ENCODE peak calls at places on chromosomes 16 and 17, in four cellular contexts. W, A, X and Z are unnamed samples.
A peak's percentile ranks its signal among the peaks of the same experiment; 100 is the strongest.

GRCh38 chr16:67779256-67780014 is 26.9 kb downstream of the RANBP10 start:
- DNase-seq in A (no peak), W (peak; percentile 70), X (no peak), Z (peak; percentile 26)

GRCh38 chr16:5020551-5020950 is 13.2 kb downstream of the NAGPA start:
- DNase-seq in W (no peak), X (no peak), A (no peak), Z (no peak)

GRCh38 chr17:36888236-36888957 is 48.9 kb upstream of the LHX1 start:
- DNase-seq in X (peak; percentile 69), W (no peak), A (no peak), Z (no peak)

GRCh38 chr16:1919680-1919998 is 1.4 kb upstream of the HS3ST6 start:
- DNase-seq in W (no peak), A (no peak), X (no peak), Z (no peak)

GRCh38 chr17:73196500-73196899 is 3.6 kb downstream of the COG1 start:
- DNase-seq in X (no peak), W (no peak), A (no peak), Z (no peak)

GRCh38 chr17:17606416-17607000 is 15.0 kb upstream of the PEMT start:
- DNase-seq in X (peak; percentile 25), W (no peak), A (no peak), Z (no peak)

GRCh38 chr16:2194166-2194834 is 2.1 kb downstream of the CASKIN1 start:
- DNase-seq in W (peak; percentile 74), X (peak; percentile 41), A (no peak), Z (no peak)

GRCh38 chr16:17194190-17194780 is 276.5 kb downstream of the XYLT1 start:
- DNase-seq in X (no peak), W (no peak), A (peak; percentile 35), Z (no peak)

GRCh38 chr17:30278032-30278431 is 13.7 kb downstream of the BLMH start:
- DNase-seq in X (peak; percentile 67), W (no peak), A (no peak), Z (no peak)

GRCh38 chr17:70558821-70559220 is 389.5 kb downstream of the KCNJ2 start:
- DNase-seq in W (no peak), A (no peak), X (no peak), Z (no peak)

GRCh38 chr16:12319464-12320030 is 343.0 kb downstream of the SNX29 start:
- DNase-seq in X (peak; percentile 82), A (no peak), W (no peak), Z (no peak)

GRCh38 chr17:77345260-77345910 is 204.6 kb downstream of the SEC14L1 start:
- DNase-seq in X (no peak), A (no peak), W (no peak), Z (no peak)

GRCh38 chr16:57873218-57873617 is 70.9 kb upstream of the KIFC3 start:
- DNase-seq in X (peak; percentile 45), W (no peak), A (no peak), Z (no peak)

GRCh38 chr17:2435181-2435741 is 34.4 kb upstream of the MNT start:
- DNase-seq in A (no peak), X (no peak), W (no peak), Z (no peak)

GRCh38 chr17:77753246-77753645 is 205.3 kb upstream of the TNRC6C start:
- DNase-seq in X (no peak), W (no peak), A (no peak), Z (no peak)

GRCh38 chr16:85616608-85617311 is 3.6 kb downstream of the GSE1 start:
- DNase-seq in W (no peak), A (no peak), X (peak; percentile 51), Z (no peak)

GRCh38 chr17:69608808-69609494 is 194.5 kb downstream of the MAP2K6 start:
- DNase-seq in A (no peak), X (no peak), W (peak; percentile 44), Z (peak; percentile 69)

GRCh38 chr16:85789773-85790172 is 9.6 kb downstream of the EMC8 start:
- DNase-seq in W (no peak), X (no peak), A (no peak), Z (no peak)

GRCh38 chr17:73759324-73760185 is 115.3 kb upstream of the SDK2 start:
- DNase-seq in A (no peak), W (no peak), X (no peak), Z (no peak)

GRCh38 chr16:68936729-68937631 is 93.6 kb downstream of the TANGO6 start:
- DNase-seq in A (no peak), X (peak; percentile 26), W (peak; percentile 90), Z (peak; percentile 88)

GRCh38 chr17:74729866-74730265 is 7.2 kb upstream of the RAB37 start:
- DNase-seq in A (no peak), X (no peak), W (no peak), Z (no peak)

GRCh38 chr16:20806168-20807050 is at the start of the genes ERI2 and REXO5:
- DNase-seq in A (peak; percentile 52), X (peak; percentile 98), W (peak; percentile 90), Z (peak; percentile 53)

GRCh38 chr16:54462766-54463165 is 176.2 kb upstream of the IRX3 start:
- DNase-seq in X (no peak), W (no peak), A (no peak), Z (no peak)

GRCh38 chr17:20271016-20271610 is 196.2 kb downstream of the LGALS9B start:
- DNase-seq in A (no peak), W (no peak), X (no peak), Z (no peak)

GRCh38 chr16:70746708-70747424 is 54.1 kb downstream of the VAC14 start:
- DNase-seq in A (no peak), W (peak; percentile 90), X (peak; percentile 82), Z (peak; percentile 59)

GRCh38 chr17:66975614-66976378 is 11.3 kb downstream of the CACNG4 start:
- DNase-seq in A (no peak), X (peak; percentile 48), W (peak; percentile 71), Z (no peak)

GRCh38 chr17:48439473-48439872 is 9.5 kb upstream of the SKAP1 start:
- DNase-seq in W (no peak), A (no peak), X (no peak), Z (no peak)

GRCh38 chr17:35981908-35982330 is 622 bp upstream of the CCL16 start:
- DNase-seq in X (no peak), W (no peak), A (no peak), Z (no peak)

GRCh38 chr17:82941021-82942001 is 101.5 kb upstream of the ZNF750 start:
- DNase-seq in X (no peak), W (no peak), A (no peak), Z (no peak)

GRCh38 chr17:63772801-63773271 is 561 bp downstream of the CCDC47 start:
- DNase-seq in X (peak; percentile 48), A (no peak), W (no peak), Z (no peak)

GRCh38 chr16:81581107-81581506 is 136.5 kb downstream of the CMIP start:
- DNase-seq in A (no peak), X (no peak), W (peak; percentile 95), Z (peak; percentile 100)

GRCh38 chr17:20063665-20064648 is 54.8 kb downstream of the SPECC1 start:
- DNase-seq in A (no peak), X (peak; percentile 93), W (peak; percentile 75), Z (peak; percentile 59)

GRCh38 chr17:65664296-65664695 is 102.8 kb upstream of the AXIN2 start:
- DNase-seq in W (no peak), A (no peak), X (no peak), Z (no peak)

GRCh38 chr16:49696414-49697101 is 159.4 kb downstream of the ZNF423 start:
- DNase-seq in X (peak; percentile 65), W (no peak), A (no peak), Z (no peak)

GRCh38 chr17:75032896-75033294 is 13.9 kb downstream of the ATP5PD start:
- DNase-seq in X (peak; percentile 64), W (no peak), A (no peak), Z (no peak)

GRCh38 chr17:60169921-60170817 is 20.4 kb downstream of the CA4 start:
- DNase-seq in W (no peak), A (no peak), X (peak; percentile 39), Z (no peak)

GRCh38 chr16:85600905-85601639 is 12.1 kb upstream of the GSE1 start:
- DNase-seq in W (no peak), X (no peak), A (no peak), Z (no peak)